ENCODE peak calls at places on chromosome 2, in five cellular contexts. One of them, this sample, is unnamed.

GRCh38 chr2:139359818-139360217 is 579.6 kb upstream of the NXPH2 start:
- DNase-seq in GM12878: no peak
- DNase-seq in K562: no peak
- DNase-seq in H1: no peak
- DNase-seq in SK-N-SH: no peak
- DNase-seq in this sample: no peak

GRCh38 chr2:217326238-217327022 is 466.6 kb upstream of the TNP1 start:
- DNase-seq in SK-N-SH: peak
- DNase-seq in GM12878: no peak
- DNase-seq in K562: no peak
- DNase-seq in H1: no peak
- DNase-seq in this sample: peak

GRCh38 chr2:108960006-108960405 is 29.0 kb downstream of the EDAR start:
- DNase-seq in GM12878: no peak
- DNase-seq in H1: no peak
- DNase-seq in K562: no peak
- DNase-seq in SK-N-SH: no peak
- DNase-seq in this sample: no peak

GRCh38 chr2:132941296-132942020 is 271.5 kb upstream of the LYPD1 start:
- DNase-seq in H1: no peak
- DNase-seq in GM12878: no peak
- DNase-seq in SK-N-SH: no peak
- DNase-seq in K562: no peak
- DNase-seq in this sample: no peak

GRCh38 chr2:238601433-238602222 is 174.9 kb downstream of the ASB1 start:
- DNase-seq in K562: no peak
- DNase-seq in GM12878: no peak
- DNase-seq in SK-N-SH: no peak
- DNase-seq in H1: no peak
- DNase-seq in this sample: no peak

GRCh38 chr2:191038241-191038725 is 24.3 kb upstream of the STAT1 start:
- DNase-seq in GM12878: no peak
- DNase-seq in H1: no peak
- DNase-seq in SK-N-SH: no peak
- DNase-seq in K562: peak
- DNase-seq in this sample: no peak

GRCh38 chr2:150491943-150492342 is 4.5 kb upstream of the RND3 start:
- DNase-seq in SK-N-SH: no peak
- DNase-seq in GM12878: no peak
- DNase-seq in K562: no peak
- DNase-seq in H1: no peak
- DNase-seq in this sample: no peak

GRCh38 chr2:127859712-127860085 is 1.7 kb upstream of the POLR2D start:
- DNase-seq in K562: peak
- DNase-seq in SK-N-SH: no peak
- DNase-seq in GM12878: no peak
- DNase-seq in H1: peak
- DNase-seq in this sample: peak

GRCh38 chr2:6442252-6442651 is 423.5 kb downstream of the CMPK2 start:
- DNase-seq in SK-N-SH: no peak
- DNase-seq in H1: no peak
- DNase-seq in K562: no peak
- DNase-seq in GM12878: no peak
- DNase-seq in this sample: no peak

GRCh38 chr2:183543222-183543621 is 419.0 kb downstream of the NUP35 start:
- DNase-seq in GM12878: no peak
- DNase-seq in SK-N-SH: no peak
- DNase-seq in K562: no peak
- DNase-seq in H1: no peak
- DNase-seq in this sample: no peak

GRCh38 chr2:216645636-216645950 is 12.4 kb downstream of the IGFBP2 start:
- DNase-seq in SK-N-SH: no peak
- DNase-seq in GM12878: no peak
- DNase-seq in H1: no peak
- DNase-seq in K562: no peak
- DNase-seq in this sample: no peak

GRCh38 chr2:176753752-176754474 is 458.7 kb upstream of the HNRNPA3 start:
- DNase-seq in K562: no peak
- DNase-seq in H1: no peak
- DNase-seq in GM12878: no peak
- DNase-seq in SK-N-SH: no peak
- DNase-seq in this sample: no peak

GRCh38 chr2:191350826-191351225 is 105.6 kb downstream of the MYO1B start:
- DNase-seq in H1: no peak
- DNase-seq in K562: no peak
- DNase-seq in GM12878: no peak
- DNase-seq in SK-N-SH: no peak
- DNase-seq in this sample: no peak

GRCh38 chr2:215851091-215851490 is 162.3 kb downstream of the MREG start:
- DNase-seq in K562: no peak
- DNase-seq in SK-N-SH: no peak
- DNase-seq in H1: no peak
- DNase-seq in GM12878: no peak
- DNase-seq in this sample: no peak

GRCh38 chr2:144137705-144138428 is 382.1 kb downstream of the ZEB2 start:
- DNase-seq in SK-N-SH: no peak
- DNase-seq in K562: no peak
- DNase-seq in GM12878: no peak
- DNase-seq in H1: no peak
- DNase-seq in this sample: peak

GRCh38 chr2:105144128-105144940 is 97.2 kb upstream of the GPR45 start:
- DNase-seq in SK-N-SH: no peak
- DNase-seq in K562: no peak
- DNase-seq in H1: no peak
- DNase-seq in GM12878: no peak
- DNase-seq in this sample: no peak

GRCh38 chr2:164523026-164523425 is 98.3 kb downstream of the GRB14 start:
- DNase-seq in SK-N-SH: no peak
- DNase-seq in K562: no peak
- DNase-seq in GM12878: no peak
- DNase-seq in H1: no peak
- DNase-seq in this sample: no peak

GRCh38 chr2:235870515-235870914 is 297.7 kb downstream of the GBX2 start:
- DNase-seq in SK-N-SH: no peak
- DNase-seq in GM12878: no peak
- DNase-seq in K562: no peak
- DNase-seq in H1: no peak
- DNase-seq in this sample: no peak

GRCh38 chr2:208064220-208064951 is 39.1 kb upstream of the PLEKHM3 start:
- DNase-seq in SK-N-SH: no peak
- DNase-seq in K562: peak
- DNase-seq in GM12878: peak
- DNase-seq in H1: no peak
- DNase-seq in this sample: peak

GRCh38 chr2:45014016-45014702 is 4.9 kb upstream of the SIX2 start:
- DNase-seq in GM12878: no peak
- DNase-seq in SK-N-SH: peak
- DNase-seq in K562: no peak
- DNase-seq in H1: no peak
- DNase-seq in this sample: no peak

GRCh38 chr2:133888107-133888506 is 319.8 kb upstream of the NCKAP5 start:
- DNase-seq in K562: no peak
- DNase-seq in SK-N-SH: no peak
- DNase-seq in H1: no peak
- DNase-seq in GM12878: no peak
- DNase-seq in this sample: no peak

GRCh38 chr2:28944535-28944934 is 36.6 kb upstream of the TOGARAM2 start:
- DNase-seq in K562: no peak
- DNase-seq in GM12878: no peak
- DNase-seq in H1: no peak
- DNase-seq in SK-N-SH: no peak
- DNase-seq in this sample: no peak

GRCh38 chr2:18799397-18799796 is 210.0 kb upstream of the NT5C1B start:
- DNase-seq in SK-N-SH: no peak
- DNase-seq in K562: no peak
- DNase-seq in H1: no peak
- DNase-seq in GM12878: no peak
- DNase-seq in this sample: no peak

GRCh38 chr2:43931293-43931692 is 64.5 kb downstream of the LRPPRC start:
- DNase-seq in GM12878: no peak
- DNase-seq in K562: no peak
- DNase-seq in H1: no peak
- DNase-seq in SK-N-SH: peak
- DNase-seq in this sample: no peak

GRCh38 chr2:149466635-149467034 is 120.9 kb downstream of the MMADHC start:
- DNase-seq in H1: no peak
- DNase-seq in SK-N-SH: peak
- DNase-seq in K562: no peak
- DNase-seq in GM12878: no peak
- DNase-seq in this sample: no peak

GRCh38 chr2:157749684-157750083 is 121.0 kb upstream of the ACVR1C start:
- DNase-seq in GM12878: no peak
- DNase-seq in SK-N-SH: no peak
- DNase-seq in H1: no peak
- DNase-seq in K562: no peak
- DNase-seq in this sample: no peak

GRCh38 chr2:20661028-20661980 is 5.6 kb upstream of the GDF7 start:
- DNase-seq in GM12878: peak
- DNase-seq in H1: peak
- DNase-seq in SK-N-SH: peak
- DNase-seq in K562: peak
- DNase-seq in this sample: peak

GRCh38 chr2:9206991-9207640 is 504 bp downstream of the ASAP2 start:
- DNase-seq in SK-N-SH: peak
- DNase-seq in K562: peak
- DNase-seq in H1: no peak
- DNase-seq in GM12878: no peak
- DNase-seq in this sample: no peak

GRCh38 chr2:201730651-201731280 is 32.3 kb upstream of the MPP4 start:
- DNase-seq in H1: no peak
- DNase-seq in SK-N-SH: no peak
- DNase-seq in GM12878: no peak
- DNase-seq in K562: no peak
- DNase-seq in this sample: no peak

GRCh38 chr2:37856101-37856751 is 68.9 kb upstream of the RMDN2 start:
- DNase-seq in GM12878: no peak
- DNase-seq in K562: no peak
- DNase-seq in SK-N-SH: peak
- DNase-seq in H1: no peak
- DNase-seq in this sample: no peak

GRCh38 chr2:120609826-120610395 is 125.8 kb upstream of the GLI2 start:
- DNase-seq in H1: no peak
- DNase-seq in SK-N-SH: no peak
- DNase-seq in K562: no peak
- DNase-seq in GM12878: no peak
- DNase-seq in this sample: no peak

GRCh38 chr2:10359731-10360329 is 57.1 kb downstream of the HPCAL1 start:
- DNase-seq in K562: no peak
- DNase-seq in SK-N-SH: no peak
- DNase-seq in H1: no peak
- DNase-seq in GM12878: no peak
- DNase-seq in this sample: no peak

GRCh38 chr2:10362096-10362897 is 59.6 kb downstream of the HPCAL1 start:
- DNase-seq in GM12878: no peak
- DNase-seq in SK-N-SH: peak
- DNase-seq in K562: no peak
- DNase-seq in H1: no peak
- DNase-seq in this sample: no peak

GRCh38 chr2:10360460-10361219 is 57.9 kb downstream of the HPCAL1 start:
- DNase-seq in GM12878: no peak
- DNase-seq in H1: no peak
- DNase-seq in SK-N-SH: no peak
- DNase-seq in K562: no peak
- DNase-seq in this sample: no peak

GRCh38 chr2:10362898-10363195 is 60.1 kb downstream of the HPCAL1 start:
- DNase-seq in SK-N-SH: no peak
- DNase-seq in K562: no peak
- DNase-seq in GM12878: no peak
- DNase-seq in H1: no peak
- DNase-seq in this sample: no peak

DNA sequence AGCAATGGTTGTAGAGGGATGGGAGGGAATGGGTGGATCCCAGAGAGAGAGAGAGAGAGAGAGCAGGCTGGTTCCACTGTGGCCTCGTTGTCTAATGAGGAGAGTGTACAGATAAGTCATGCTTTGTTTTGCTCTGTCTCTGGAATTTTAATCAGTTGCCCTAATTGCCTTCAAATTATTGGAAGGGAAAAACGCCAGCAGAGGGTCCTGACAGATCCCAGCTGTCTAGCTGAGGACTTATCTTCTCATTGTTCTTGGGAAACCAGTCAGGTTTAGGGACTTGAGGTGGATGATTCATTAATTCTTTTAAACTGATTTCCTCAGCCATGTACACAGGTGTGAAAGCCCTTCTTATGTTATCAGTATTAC is 58.5 kb downstream of the HPCAL1 start:
- DNase-seq in SK-N-SH: peak
- DNase-seq in GM12878: no peak
- DNase-seq in H1: no peak
- DNase-seq in K562: no peak
- DNase-seq in this sample: no peak
- TF ChIP-seq MAX in SK-N-SH: no peak
- TF ChIP-seq MAX in GM12878: no peak
- TF ChIP-seq MAX in H1: no peak
- TF ChIP-seq MAX in K562: no peak
- TF ChIP-seq MAX in this sample: no peak

GRCh38 chr2:221822416-221822815 is 250.3 kb upstream of the EPHA4 start:
- DNase-seq in SK-N-SH: no peak
- DNase-seq in K562: no peak
- DNase-seq in GM12878: no peak
- DNase-seq in H1: no peak
- DNase-seq in this sample: no peak
- TF ChIP-seq RAD21 in SK-N-SH: no peak
- TF ChIP-seq RAD21 in K562: no peak
- TF ChIP-seq RAD21 in GM12878: no peak
- TF ChIP-seq RAD21 in H1: no peak
- TF ChIP-seq RAD21 in this sample: no peak

DNA sequence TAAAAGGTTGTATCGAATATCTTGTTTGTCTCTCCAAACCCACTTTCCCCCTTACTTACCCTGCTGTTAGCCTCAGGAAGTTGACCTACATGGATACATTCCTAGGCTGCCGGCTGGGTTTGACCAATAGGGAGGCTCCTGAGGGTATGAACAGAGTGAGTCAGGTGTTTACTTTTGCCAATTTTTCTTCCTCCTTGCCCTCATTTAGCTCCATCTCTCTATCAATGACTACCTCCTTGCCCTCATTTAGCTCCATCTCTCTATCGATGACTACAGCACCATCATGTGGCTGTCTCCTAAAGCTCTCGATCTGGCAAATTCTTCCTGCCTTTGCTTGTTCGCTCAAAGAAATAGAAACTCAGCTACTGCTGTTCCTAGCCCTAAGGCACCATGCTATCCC is 571.9 kb upstream of the CRIM1 start:
- DNase-seq in SK-N-SH: no peak
- DNase-seq in GM12878: no peak
- DNase-seq in H1: peak
- DNase-seq in K562: no peak
- DNase-seq in this sample: peak
- TF ChIP-seq GABPA in SK-N-SH: no peak
- TF ChIP-seq GABPA in GM12878: no peak
- TF ChIP-seq GABPA in H1: no peak
- TF ChIP-seq GABPA in K562: no peak
- TF ChIP-seq GABPA in this sample: no peak

DNA sequence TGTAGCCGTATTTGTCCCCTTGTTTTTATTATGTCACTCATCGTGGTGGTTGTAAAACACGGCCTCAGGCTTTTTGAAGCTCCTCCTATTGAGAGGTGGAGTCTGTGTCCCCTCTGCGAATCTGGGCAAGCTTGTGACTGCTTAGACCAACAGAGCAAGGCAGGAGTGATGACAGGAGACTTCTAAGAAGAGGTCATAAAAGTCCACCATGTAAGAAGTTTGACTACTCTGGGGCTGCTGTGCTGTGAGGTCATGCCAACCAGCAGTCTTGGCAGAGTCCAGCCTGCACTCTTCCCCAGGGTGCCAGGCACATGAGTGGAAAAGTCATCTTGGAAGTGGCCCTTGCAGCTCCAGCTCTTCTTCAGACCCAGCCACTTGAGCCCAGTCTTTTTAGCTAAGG is 83.8 kb upstream of the SPTBN1 start:
- DNase-seq in H1: no peak
- DNase-seq in GM12878: no peak
- DNase-seq in SK-N-SH: no peak
- DNase-seq in K562: no peak
- DNase-seq in this sample: no peak
- TF ChIP-seq MAX in H1: no peak
- TF ChIP-seq MAX in GM12878: no peak
- TF ChIP-seq MAX in SK-N-SH: no peak
- TF ChIP-seq MAX in K562: no peak
- TF ChIP-seq MAX in this sample: no peak